ENCODE peak calls at places on chromosome 10, in seven cellular contexts. R, T, Q, S, N, G and O are unnamed samples.

GRCh38 chr10:102434251-102434913 is 2.0 kb upstream of the CUEDC2 start:
- DNase-seq in R (no peak), T (no peak), N (no peak), G (no peak), S (no peak), Q (no peak), O (no peak)

GRCh38 chr10:784759-785538 is 95.5 kb upstream of the DIP2C start:
- DNase-seq in S (no peak), T (peak; percentile 7), G (peak; percentile 74), N (peak; percentile 73), R (peak; percentile 30), Q (peak; percentile 66), O (peak; percentile 86)

GRCh38 chr10:3971713-3972112 is 186.7 kb upstream of the KLF6 start:
- DNase-seq in S (no peak), R (no peak), N (no peak), T (no peak), G (no peak), Q (no peak), O (no peak)

GRCh38 chr10:25142465-25142864 is 32.3 kb upstream of the GPR158 start:
- DNase-seq in G (no peak), S (no peak), T (no peak), Q (no peak), N (no peak), R (no peak), O (no peak)

GRCh38 chr10:32600317-32600716 is 154.4 kb downstream of the CCDC7 start:
- DNase-seq in T (no peak), Q (no peak), N (no peak), R (no peak), G (no peak), S (no peak), O (no peak)

GRCh38 chr10:17062009-17062408 is 67.6 kb downstream of the CUBN start:
- DNase-seq in T (no peak), R (no peak), S (no peak), N (no peak), Q (no peak), G (no peak), O (no peak)

GRCh38 chr10:62626817-62627216 is 177.7 kb upstream of the ADO start:
- DNase-seq in R (no peak), S (no peak), Q (no peak), G (no peak), N (no peak), T (no peak), O (no peak)

GRCh38 chr10:96856317-96856716 is 24.2 kb downstream of the LCOR start:
- DNase-seq in G (no peak), T (no peak), N (no peak), Q (no peak), S (no peak), R (no peak), O (no peak)